ENCODE peak calls at places on chromosomes 7 and 10, in nine cellular contexts. G, V, S, D, E, J, M, L and W are unnamed samples.
A peak's percentile ranks its signal among the peaks of the same experiment; 100 is the strongest.

GRCh38 chr10:96380821-96381220 is 22.0 kb upstream of the OPALIN start:
- DNase-seq in G (no peak), V (no peak), S (no peak), D (no peak), E (no peak), J (no peak), M (no peak), L (no peak), W (peak; percentile 44)

GRCh38 chr7:102431617-102432298 is 1.6 kb upstream of the ORAI2 start:
- DNase-seq in G (no peak), V (no peak), S (no peak), D (no peak), E (peak; percentile 29), J (peak; percentile 66), M (no peak), L (peak; percentile 58), W (no peak)

GRCh38 chr7:80183900-80184685 is 49.5 kb downstream of the GNAI1 start:
- DNase-seq in G (no peak), V (no peak), S (no peak), D (no peak), E (no peak), J (no peak), M (no peak), L (no peak), W (no peak)

GRCh38 chr7:107501593-107501992 is 31.7 kb downstream of the GPR22 start:
- DNase-seq in G (no peak), V (peak; percentile 56), S (no peak), D (peak; percentile 48), E (peak; percentile 70), J (peak; percentile 23), M (no peak), L (no peak), W (no peak)

GRCh38 chr7:71974611-71975010 is 437.5 kb downstream of the CALN1 start:
- DNase-seq in G (no peak), V (no peak), S (no peak), D (no peak), E (no peak), J (no peak), M (no peak), L (no peak), W (no peak)

GRCh38 chr7:47464266-47464665 is 117.6 kb downstream of the TNS3 start:
- DNase-seq in G (no peak), V (no peak), S (no peak), D (no peak), E (no peak), J (no peak), M (no peak), L (no peak), W (no peak)

GRCh38 chr10:62637249-62638061 is 167.1 kb upstream of the ADO start:
- DNase-seq in G (no peak), V (no peak), S (no peak), D (no peak), E (no peak), J (peak; percentile 33), M (no peak), L (no peak), W (no peak)

GRCh38 chr10:69500864-69501468 is 49.7 kb downstream of the TSPAN15 start:
- DNase-seq in G (no peak), V (no peak), S (no peak), D (no peak), E (no peak), J (no peak), M (peak; percentile 53), L (no peak), W (no peak)

GRCh38 chr7:106855540-106856132 is 9.4 kb upstream of the PIK3CG start:
- DNase-seq in G (no peak), V (no peak), S (no peak), D (no peak), E (no peak), J (no peak), M (no peak), L (no peak), W (no peak)

GRCh38 chr7:117386125-117386709 is 41.1 kb downstream of the ASZ1 start:
- DNase-seq in G (no peak), V (no peak), S (no peak), D (no peak), E (no peak), J (no peak), M (no peak), L (no peak), W (no peak)

GRCh38 chr7:3879337-3880054 is 578.4 kb downstream of the SDK1 start:
- DNase-seq in G (no peak), V (peak; percentile 69), S (no peak), D (no peak), E (no peak), J (no peak), M (no peak), L (no peak), W (no peak)

GRCh38 chr7:112022128-112022527 is 184.1 kb downstream of the DOCK4 start:
- DNase-seq in G (no peak), V (no peak), S (no peak), D (no peak), E (no peak), J (peak; percentile 27), M (no peak), L (no peak), W (no peak)

GRCh38 chr7:77407906-77408305 is 8.2 kb downstream of the GSAP start:
- DNase-seq in G (no peak), V (no peak), S (no peak), D (no peak), E (no peak), J (no peak), M (no peak), L (no peak), W (no peak)

GRCh38 chr7:47149208-47149864 is 432.6 kb downstream of the TNS3 start:
- DNase-seq in G (no peak), V (no peak), S (no peak), D (no peak), E (no peak), J (no peak), M (no peak), L (no peak), W (no peak)

GRCh38 chr7:100890640-100891521 is 1.4 kb upstream of the UFSP1 start:
- DNase-seq in G (no peak), V (no peak), S (no peak), D (no peak), E (peak; percentile 41), J (no peak), M (peak; percentile 66), L (no peak), W (no peak)
- TF ChIP-seq POLR2AphosphoS5 in G (no peak), V (no peak), S (no peak), D (no peak), E (no peak), J (no peak), M (no peak), L (no peak), W (no peak)

GRCh38 chr7:36128448-36129047 is 24.5 kb upstream of the EEPD1 start:
- DNase-seq in G (peak; percentile 81), V (peak; percentile 37), S (no peak), D (peak; percentile 89), E (peak; percentile 17), J (peak; percentile 86), M (peak; percentile 95), L (peak; percentile 92), W (peak; percentile 51)

GRCh38 chr7:36131026-36131425 is 22.0 kb upstream of the EEPD1 start:
- DNase-seq in G (no peak), V (no peak), S (no peak), D (no peak), E (no peak), J (no peak), M (no peak), L (no peak), W (no peak)

GRCh38 chr7:36130236-36130945 is 22.7 kb upstream of the EEPD1 start:
- DNase-seq in G (no peak), V (no peak), S (no peak), D (no peak), E (no peak), J (no peak), M (no peak), L (no peak), W (no peak)

GRCh38 chr7:36127075-36127740 is 25.8 kb upstream of the EEPD1 start:
- DNase-seq in G (no peak), V (no peak), S (no peak), D (peak; percentile 46), E (no peak), J (no peak), M (no peak), L (no peak), W (no peak)

DNA sequence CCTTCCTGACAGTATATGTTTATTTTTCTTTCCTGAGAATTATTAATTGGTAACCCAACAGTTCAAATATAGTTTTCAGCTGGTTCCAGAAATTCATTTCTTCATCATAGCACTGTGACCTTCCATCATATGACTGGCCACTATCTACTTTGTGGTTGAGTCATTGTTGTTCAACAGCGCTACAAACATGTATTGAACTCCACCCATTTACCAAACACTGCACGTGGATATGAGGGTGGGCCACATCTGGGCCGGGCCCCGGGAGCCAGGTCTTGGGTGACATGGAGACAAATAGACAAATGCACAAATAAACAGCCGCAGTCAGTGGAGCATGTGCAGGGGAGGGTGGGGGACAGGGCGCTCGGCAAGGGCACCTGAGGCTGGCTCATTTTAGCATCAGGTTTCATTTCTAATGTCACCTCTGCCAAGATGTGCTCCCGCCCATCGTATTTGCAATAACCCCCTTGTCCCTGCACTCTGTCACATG is 24.0 kb upstream of the EEPD1 start:
- DNase-seq in G (no peak), V (no peak), S (no peak), D (peak; percentile 82), E (no peak), J (peak; percentile 59), M (no peak), L (peak; percentile 43), W (peak; percentile 39)
- TF ChIP-seq POLR2AphosphoS5 in G (no peak), V (no peak), S (no peak), D (no peak), E (no peak), J (no peak), M (no peak), L (no peak), W (peak; percentile 31)

DNA sequence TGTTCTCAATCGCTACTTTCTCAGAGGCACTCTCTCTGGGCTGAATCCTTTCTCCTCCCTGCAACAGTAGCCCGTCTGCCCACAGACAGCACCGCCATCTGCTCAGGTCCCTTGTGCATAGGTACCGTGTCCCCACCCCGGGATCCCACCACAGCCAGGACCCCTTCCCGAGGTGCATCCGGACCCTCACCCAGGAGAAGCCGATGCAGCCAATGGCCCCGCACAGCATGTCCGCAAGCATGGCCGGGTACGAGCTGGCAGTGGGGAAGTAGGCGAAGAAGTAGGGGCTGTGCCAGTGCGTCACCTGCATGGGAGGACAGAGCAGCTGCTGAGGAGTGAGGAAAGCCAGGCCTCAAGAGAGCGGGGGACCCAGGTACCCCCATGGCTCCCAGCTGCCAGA is 25.5 kb downstream of the DDC start:
- DNase-seq in G (no peak), V (no peak), S (no peak), D (no peak), E (no peak), J (no peak), M (no peak), L (no peak), W (no peak)
- TF ChIP-seq POLR2AphosphoS5 in G (no peak), V (no peak), S (no peak), D (no peak), E (no peak), J (no peak), M (no peak), L (no peak), W (no peak)

DNA sequence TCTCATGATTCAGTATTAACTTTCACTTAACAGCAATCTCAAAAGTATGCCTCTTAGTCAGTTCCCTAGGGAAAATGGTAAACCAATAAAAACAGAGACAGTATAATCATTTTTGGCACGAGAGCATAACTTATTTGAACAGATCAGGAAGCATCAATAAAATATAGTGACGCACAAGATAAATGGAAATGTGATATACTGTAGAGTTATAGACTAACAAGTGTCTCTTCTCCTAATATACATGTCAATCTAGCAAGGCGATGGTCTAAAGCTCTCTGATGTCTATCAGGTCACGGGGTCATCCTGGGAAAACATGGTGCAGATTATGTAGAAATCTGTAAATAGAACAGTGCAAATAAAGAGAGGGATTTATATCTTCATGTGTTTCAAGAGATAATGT is 131.6 kb downstream of the HGF start:
- DNase-seq in G (no peak), V (no peak), S (no peak), D (peak; percentile 79), E (no peak), J (no peak), M (no peak), L (no peak), W (no peak)
- TF ChIP-seq POLR2AphosphoS5 in G (no peak), V (no peak), S (no peak), D (no peak), E (no peak), J (no peak), M (no peak), L (no peak), W (no peak)